ENCODE peak calls at places on chromosomes 7 and 10, in ten cellular contexts. A is psoas muscle, L is AG04450, H is brain microvascular endothelial cell, S is lung, Z is neural progenitor cell, C is upper lobe of right lung, T is WERI-Rb-1, X is AG04449, Q is right lobe of liver. F is an unnamed sample.

GRCh38 chr7:128891110-128891941 is 19.2 kb downstream of the KCP start:
- DNase-seq in X (no peak), Z (peak), A (no peak), C (peak), S (no peak), L (no peak), T (peak), H (no peak), Q (no peak), F (no peak)

GRCh38 chr10:63286340-63286739 is 153.2 kb downstream of the NRBF2 start:
- DNase-seq in A (no peak), Q (no peak), Z (no peak), S (no peak), H (no peak), L (no peak), X (no peak), T (no peak), C (no peak), F (no peak)

GRCh38 chr10:119283818-119284217 is 76.4 kb downstream of the GRK5 start:
- DNase-seq in A (no peak), C (no peak), T (no peak), X (no peak), H (no peak), L (no peak), Q (peak), Z (no peak), S (no peak), F (no peak)

GRCh38 chr10:124509836-124510535 is 48.4 kb downstream of the LHPP start:
- DNase-seq in Z (no peak), X (no peak), L (no peak), C (no peak), S (no peak), Q (no peak), T (no peak), A (no peak), H (no peak), F (no peak)

GRCh38 chr7:77223261-77223660 is 23.6 kb upstream of the FGL2 start:
- DNase-seq in X (no peak), A (no peak), L (no peak), T (no peak), Z (no peak), H (no peak), Q (no peak), S (no peak), C (no peak), F (no peak)

GRCh38 chr7:17422966-17423365 is 124.5 kb downstream of the AHR start:
- DNase-seq in X (no peak), L (no peak), H (no peak), Z (no peak), C (no peak), Q (no peak), T (no peak), S (no peak), A (no peak), F (peak)

GRCh38 chr10:75071756-75072155 is 39.7 kb upstream of the SAMD8 start:
- DNase-seq in L (no peak), H (no peak), S (no peak), Z (no peak), C (no peak), A (no peak), T (no peak), Q (no peak), X (no peak), F (no peak)

GRCh38 chr10:102744374-102745051 is 765 bp downstream of the WBP1L start:
- DNase-seq in A (no peak), S (no peak), H (no peak), L (no peak), X (no peak), Z (no peak), T (no peak), Q (peak), C (no peak), F (no peak)

GRCh38 chr7:140977351-140978140 is 37.2 kb downstream of the MRPS33 start:
- DNase-seq in A (no peak), C (no peak), H (no peak), Q (no peak), L (no peak), X (no peak), Z (no peak), T (no peak), S (no peak), F (no peak)

GRCh38 chr10:21926949-21927348 is 76.6 kb downstream of the DNAJC1 start:
- DNase-seq in S (peak), Z (peak), X (peak), Q (no peak), L (peak), H (peak), C (no peak), T (no peak), A (no peak), F (peak)

GRCh38 chr7:39184387-39184786 is 206.7 kb downstream of the POU6F2 start:
- DNase-seq in A (no peak), T (peak), Q (no peak), C (no peak), S (no peak), L (no peak), X (no peak), H (no peak), Z (peak), F (no peak)
- TF ChIP-seq CTCF in A (no peak), T (no peak), Q (no peak), C (no peak), S (no peak), L (no peak), X (no peak), H (no peak), Z (no peak), F (no peak)

GRCh38 chr10:11177926-11178453 is 160.3 kb downstream of the CELF2 start:
- DNase-seq in H (no peak), S (no peak), L (no peak), X (no peak), Q (no peak), Z (peak), C (no peak), T (peak), A (no peak), F (no peak)
- H3K4me3 ChIP-seq in H (no peak), S (no peak), L (no peak), X (no peak), Q (no peak), Z (no peak), C (no peak), T (no peak), A (no peak), F (no peak)

GRCh38 chr7:14717711-14718304 is 184.7 kb downstream of the DGKB start:
- DNase-seq in A (no peak), X (peak), T (no peak), H (no peak), Z (peak), S (no peak), Q (no peak), C (no peak), L (no peak), F (no peak)
- TF ChIP-seq CTCF in A (peak), X (peak), T (no peak), H (peak), Z (peak), S (no peak), Q (peak), C (peak), L (peak), F (peak)

GRCh38 chr10:23981520-23982309 is 227.2 kb upstream of the KIAA1217 start:
- DNase-seq in X (no peak), S (no peak), Z (no peak), A (no peak), Q (no peak), H (no peak), L (no peak), C (no peak), T (no peak), F (no peak)
- H3K4me3 ChIP-seq in X (no peak), S (no peak), Z (no peak), A (no peak), Q (no peak), H (no peak), L (no peak), C (no peak), T (no peak), F (no peak)

GRCh38 chr10:111762114-111762513 is 421.5 kb downstream of the GPAM start:
- DNase-seq in C (no peak), A (no peak), L (no peak), X (no peak), Q (no peak), S (no peak), H (no peak), T (no peak), Z (no peak), F (no peak)
- TF ChIP-seq CTCF in C (no peak), A (no peak), L (no peak), X (no peak), Q (no peak), S (no peak), H (no peak), T (no peak), Z (peak), F (no peak)

DNA sequence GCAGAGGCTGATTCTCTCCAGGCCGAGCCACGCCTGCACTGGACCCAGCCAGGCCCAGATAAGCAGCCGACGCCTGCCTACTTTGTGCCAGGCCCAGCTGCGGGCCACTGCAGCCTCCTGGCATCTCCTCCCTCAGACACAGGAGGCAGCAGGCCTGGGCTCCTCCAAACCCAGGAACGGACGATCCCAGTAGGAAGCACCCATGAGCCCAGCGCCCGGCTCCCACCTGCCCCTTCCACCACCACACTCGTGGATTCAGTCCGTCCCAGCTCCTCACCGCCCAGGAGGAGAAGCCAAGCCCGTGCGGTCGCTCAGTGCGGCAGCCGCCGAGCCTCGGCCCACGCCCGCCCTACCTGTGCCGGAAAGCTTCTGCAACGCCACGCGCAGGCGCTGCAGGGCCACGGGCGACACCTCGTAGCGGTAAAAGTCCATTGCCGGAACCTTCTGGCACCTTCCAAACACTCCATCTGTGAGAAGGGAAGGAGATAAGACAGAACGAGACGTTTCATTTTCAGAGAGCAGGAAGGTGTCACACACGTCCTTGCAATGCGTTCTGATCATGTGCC is 271.1 kb downstream of the PTPRN2 start:
- DNase-seq in H (no peak), Z (no peak), X (no peak), T (no peak), S (no peak), Q (no peak), A (no peak), C (no peak), L (no peak), F (no peak)
- H3K4me3 ChIP-seq in H (no peak), Z (peak), X (no peak), T (no peak), S (no peak), Q (no peak), A (no peak), C (no peak), L (no peak), F (no peak)

GRCh38 chr7:43454936-43455518 is 127.9 kb upstream of the STK17A start:
- DNase-seq in S (no peak), L (no peak), Q (no peak), T (no peak), X (peak), H (peak), A (no peak), Z (peak), C (no peak), F (no peak)
- TF ChIP-seq CTCF in S (no peak), L (peak), Q (peak), T (peak), X (peak), H (peak), A (peak), Z (peak), C (peak), F (peak)

GRCh38 chr7:123533553-123533917 is 860 bp downstream of the IQUB start:
- DNase-seq in C (no peak), X (no peak), A (no peak), Z (no peak), L (no peak), Q (no peak), T (no peak), S (no peak), H (no peak), F (no peak)
- H3K4me3 ChIP-seq in C (peak), X (no peak), A (no peak), Z (peak), L (no peak), Q (no peak), T (peak), S (no peak), H (no peak), F (no peak)

DNA sequence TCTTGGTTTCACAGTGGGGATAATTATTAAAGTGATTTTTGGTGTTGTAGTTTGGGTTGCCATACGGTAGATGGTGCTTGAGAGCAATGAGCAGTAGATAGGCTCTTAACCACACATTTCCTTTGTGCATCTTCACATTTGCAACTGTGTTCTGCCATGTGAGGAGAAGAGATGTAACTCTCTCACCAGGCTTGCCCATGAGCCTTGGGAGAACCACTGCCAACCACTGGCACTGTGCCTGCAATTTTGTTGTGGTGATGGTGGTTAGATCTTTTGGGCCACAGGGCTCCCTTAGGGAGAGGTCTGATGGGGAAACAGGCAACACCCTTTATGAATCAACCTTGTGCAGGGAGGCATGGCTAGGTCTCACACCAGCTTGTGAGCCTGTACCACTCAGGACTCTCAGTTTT is 204.3 kb downstream of the CCDC7 start:
- DNase-seq in A (no peak), L (no peak), C (no peak), S (no peak), X (no peak), H (no peak), Q (no peak), T (no peak), Z (no peak), F (peak)
- TF ChIP-seq CTCF in A (no peak), L (no peak), C (no peak), S (no peak), X (no peak), H (no peak), Q (no peak), T (no peak), Z (peak), F (no peak)

GRCh38 chr10:110310741-110311140 is 6.0 kb upstream of the SMNDC1 start:
- DNase-seq in Z (no peak), S (no peak), X (no peak), C (no peak), T (peak), L (no peak), Q (no peak), H (no peak), A (no peak), F (no peak)
- H3K4me3 ChIP-seq in Z (no peak), S (no peak), X (no peak), C (no peak), T (peak), L (no peak), Q (no peak), H (no peak), A (no peak), F (no peak)

F was measured in AG09309.